ENCODE peak calls at places on chromosomes 12 and 14, in six cellular contexts. One of them, this sample, is unnamed.

GRCh38 chr12:59570134-59570533 is 25.7 kb upstream of the SLC16A7 start:
- DNase-seq in HFFc6: peak
- DNase-seq in HL-60: no peak
- DNase-seq in M059J: peak
- DNase-seq in activated T-helper 9 cell treated with anti-CD3 and anti-CD28 coated beads, Interleukin-2, amount 50 U/mL, for 16 hours: no peak
- DNase-seq in adrenal gland: no peak
- DNase-seq in this sample: peak

GRCh38 chr14:39384177-39384576 is 48.1 kb downstream of the FBXO33 start:
- DNase-seq in HFFc6: no peak
- DNase-seq in HL-60: no peak
- DNase-seq in M059J: no peak
- DNase-seq in activated T-helper 9 cell treated with anti-CD3 and anti-CD28 coated beads, Interleukin-2, amount 50 U/mL, for 16 hours: no peak
- DNase-seq in adrenal gland: no peak
- DNase-seq in this sample: no peak

GRCh38 chr14:72692678-72693077 is 201.2 kb downstream of the DPF3 start:
- DNase-seq in HFFc6: no peak
- DNase-seq in HL-60: no peak
- DNase-seq in M059J: peak
- DNase-seq in activated T-helper 9 cell treated with anti-CD3 and anti-CD28 coated beads, Interleukin-2, amount 50 U/mL, for 16 hours: no peak
- DNase-seq in adrenal gland: no peak
- DNase-seq in this sample: no peak

GRCh38 chr14:89746135-89746534 is 208.4 kb downstream of the EFCAB11 start:
- DNase-seq in HFFc6: no peak
- DNase-seq in HL-60: no peak
- DNase-seq in M059J: no peak
- DNase-seq in activated T-helper 9 cell treated with anti-CD3 and anti-CD28 coated beads, Interleukin-2, amount 50 U/mL, for 16 hours: no peak
- DNase-seq in adrenal gland: no peak
- DNase-seq in this sample: no peak

GRCh38 chr12:79275631-79276030 is 411.1 kb downstream of the SYT1 start:
- DNase-seq in HFFc6: no peak
- DNase-seq in HL-60: no peak
- DNase-seq in M059J: peak
- DNase-seq in activated T-helper 9 cell treated with anti-CD3 and anti-CD28 coated beads, Interleukin-2, amount 50 U/mL, for 16 hours: no peak
- DNase-seq in adrenal gland: no peak
- DNase-seq in this sample: no peak

GRCh38 chr12:109671482-109671881 is 42.1 kb upstream of the FAM222A start:
- DNase-seq in HFFc6: no peak
- DNase-seq in HL-60: no peak
- DNase-seq in M059J: no peak
- DNase-seq in activated T-helper 9 cell treated with anti-CD3 and anti-CD28 coated beads, Interleukin-2, amount 50 U/mL, for 16 hours: no peak
- DNase-seq in adrenal gland: no peak
- DNase-seq in this sample: no peak

GRCh38 chr14:71588028-71588427 is 344.2 kb upstream of the RGS6 start:
- DNase-seq in HFFc6: peak
- DNase-seq in HL-60: no peak
- DNase-seq in M059J: peak
- DNase-seq in activated T-helper 9 cell treated with anti-CD3 and anti-CD28 coated beads, Interleukin-2, amount 50 U/mL, for 16 hours: no peak
- DNase-seq in adrenal gland: no peak
- DNase-seq in this sample: no peak

GRCh38 chr12:27179399-27180214 is 64.5 kb upstream of the STK38L start:
- DNase-seq in HFFc6: peak
- DNase-seq in HL-60: peak
- DNase-seq in M059J: peak
- DNase-seq in activated T-helper 9 cell treated with anti-CD3 and anti-CD28 coated beads, Interleukin-2, amount 50 U/mL, for 16 hours: no peak
- DNase-seq in adrenal gland: no peak
- DNase-seq in this sample: peak

GRCh38 chr14:51652168-51653095 is 722 bp downstream of the FRMD6 start:
- DNase-seq in HFFc6: no peak
- DNase-seq in HL-60: peak
- DNase-seq in M059J: peak
- DNase-seq in activated T-helper 9 cell treated with anti-CD3 and anti-CD28 coated beads, Interleukin-2, amount 50 U/mL, for 16 hours: no peak
- DNase-seq in adrenal gland: peak
- DNase-seq in this sample: no peak

This sample was measured in MCF 10A.